ENCODE peak calls at places on chromosomes 1 and 21, in five cellular contexts. Z is NCI-H748 treated with DMSO at 0.1 percent for 48 hours, X is iPS-NIHi11, W is colonic mucosa, G is Right ventricle myocardium inferior. P is an unnamed sample.

GRCh38 chr1:223390618-223391017 is 2.6 kb upstream of the CCDC185 start:
- DNase-seq in W (no peak), Z (no peak), G (no peak), X (no peak), P (no peak)

GRCh38 chr1:116769050-116769449 is 14.8 kb downstream of the CD2 start:
- DNase-seq in Z (no peak), X (no peak), W (no peak), G (no peak), P (no peak)

GRCh38 chr1:109726007-109726406 is 14.0 kb downstream of the GSTM5 start:
- DNase-seq in X (no peak), W (no peak), Z (no peak), G (no peak), P (no peak)

GRCh38 chr1:1177452-1178206 is 3.9 kb downstream of the TTLL10 start:
- DNase-seq in W (no peak), Z (no peak), X (no peak), G (no peak), P (peak; percentile 43)

GRCh38 chr1:147292012-147292411 is 49.5 kb downstream of the CHD1L start:
- DNase-seq in X (no peak), G (no peak), Z (no peak), W (no peak), P (no peak)

GRCh38 chr1:215569987-215570824 is 3.1 kb downstream of the KCTD3 start:
- DNase-seq in Z (peak; percentile 0), G (no peak), X (no peak), W (no peak), P (no peak)

GRCh38 chr1:53643061-53643880 is 95.7 kb downstream of the GLIS1 start:
- DNase-seq in G (peak; percentile 42), X (no peak), Z (no peak), W (no peak), P (no peak)

GRCh38 chr21:41247561-41247968 is 69.0 kb upstream of the FAM3B start:
- DNase-seq in W (peak; percentile 78), Z (no peak), X (no peak), G (no peak), P (no peak)

GRCh38 chr21:32570456-32570855 is 14.9 kb downstream of the TCP10L start:
- DNase-seq in G (no peak), X (no peak), Z (no peak), W (no peak), P (no peak)

GRCh38 chr1:110210604-110211502 is 739 bp downstream of the KCNC4 start:
- DNase-seq in X (peak; percentile 67), G (peak; percentile 84), Z (peak; percentile 27), W (peak; percentile 71), P (peak; percentile 89)

GRCh38 chr1:178033019-178033418 is 60.9 kb upstream of the RASAL2 start:
- DNase-seq in W (no peak), X (no peak), G (no peak), Z (no peak), P (no peak)

GRCh38 chr1:210360852-210361477 is 32.3 kb downstream of the HHAT start:
- DNase-seq in G (no peak), Z (no peak), W (no peak), X (peak; percentile 40), P (peak; percentile 36)

GRCh38 chr1:161079436-161080110 is 9.8 kb downstream of the NECTIN4 start:
- DNase-seq in G (no peak), Z (no peak), X (no peak), W (no peak), P (peak; percentile 59)

GRCh38 chr1:54270543-54270942 is 70.6 kb downstream of the MRPL37 start:
- DNase-seq in X (no peak), G (peak; percentile 22), W (no peak), Z (no peak), P (no peak)

GRCh38 chr21:42827588-42827987 is 51.8 kb downstream of the WDR4 start:
- DNase-seq in G (no peak), W (no peak), X (no peak), Z (no peak), P (no peak)

GRCh38 chr1:107057197-107058133 is 991 bp downstream of the PRMT6 start:
- DNase-seq in X (peak; percentile 68), Z (peak; percentile 33), G (peak; percentile 85), W (peak; percentile 71), P (peak; percentile 61)

GRCh38 chr1:157219600-157219999 is 81.4 kb upstream of the ETV3 start:
- DNase-seq in X (no peak), G (no peak), W (no peak), Z (no peak), P (no peak)

GRCh38 chr1:117683571-117684285 is 77.9 kb downstream of the TENT5C start:
- DNase-seq in X (no peak), Z (no peak), G (peak; percentile 72), W (no peak), P (no peak)

GRCh38 chr1:175040324-175040910 is 17.2 kb upstream of the MRPS14 start:
- DNase-seq in G (no peak), X (no peak), W (no peak), Z (no peak), P (no peak)

GRCh38 chr1:104987210-104987609 is 1237.5 kb downstream of the AMY1C start:
- DNase-seq in Z (no peak), X (no peak), G (no peak), W (no peak), P (no peak)

GRCh38 chr21:38756746-38757145 is 49.0 kb upstream of the ETS2 start:
- DNase-seq in Z (no peak), W (no peak), X (no peak), G (no peak), P (no peak)

GRCh38 chr1:159804924-159805323 is 2.8 kb downstream of the FCRL6 start:
- DNase-seq in G (no peak), W (no peak), Z (no peak), X (no peak), P (no peak)

GRCh38 chr1:115838805-115839705 is 1.9 kb downstream of the NHLH2 start:
- DNase-seq in G (no peak), Z (no peak), W (peak; percentile 33), X (peak; percentile 77), P (peak; percentile 89)

GRCh38 chr1:75785320-75785963 is 614 bp upstream of the RABGGTB start:
- DNase-seq in X (no peak), G (no peak), Z (no peak), W (no peak), P (no peak)

GRCh38 chr1:93707956-93708355 is 26.3 kb upstream of the BCAR3 start:
- DNase-seq in G (no peak), Z (no peak), W (no peak), X (no peak), P (no peak)

GRCh38 chr1:170619167-170620030 is 44.5 kb upstream of the PRRX1 start:
- DNase-seq in X (no peak), G (no peak), W (no peak), Z (peak; percentile 20), P (no peak)

GRCh38 chr1:160400284-160400645 is at the start of gene VANGL2:
- DNase-seq in Z (peak; percentile 25), W (peak; percentile 80), G (peak; percentile 83), X (peak; percentile 98), P (peak; percentile 98)

GRCh38 chr21:28127390-28127789 is 865.3 kb downstream of the LTN1 start:
- DNase-seq in Z (no peak), W (no peak), G (no peak), X (no peak), P (no peak)

GRCh38 chr1:198880818-198881597 is 242.2 kb downstream of the PTPRC start:
- DNase-seq in G (no peak), Z (no peak), X (no peak), W (no peak), P (no peak)

GRCh38 chr1:163300569-163300968 is 21.2 kb upstream of the NUF2 start:
- DNase-seq in Z (no peak), W (no peak), X (no peak), G (no peak), P (no peak)

GRCh38 chr21:8993943-8994639 is 1527.3 kb upstream of the TPTE start:
- DNase-seq in W (no peak), G (no peak), X (no peak), Z (no peak), P (no peak)

GRCh38 chr1:5504364-5504740 is 487.9 kb downstream of the NPHP4 start:
- DNase-seq in G (no peak), X (no peak), Z (no peak), W (no peak), P (no peak)

P was measured in H7.